ENCODE peak calls at places on chromosomes 12 and 14, in four cellular contexts. R is HepG2, S is K562, I is H1. C is an unnamed sample.

GRCh38 chr12:47082283-47082962 is 2.7 kb upstream of the AMIGO2 start:
- DNase-seq in I (no peak), R (no peak), S (no peak), C (peak; percentile 27)

GRCh38 chr14:78530078-78530477 is 359.9 kb downstream of the NRXN3 start:
- DNase-seq in R (no peak), S (peak; percentile 29), I (peak; percentile 15), C (peak; percentile 11)

GRCh38 chr14:53473480-53473879 is 320.4 kb upstream of the DDHD1 start:
- DNase-seq in S (no peak), I (no peak), R (no peak), C (peak; percentile 5)

GRCh38 chr12:75476076-75476475 is 4.5 kb upstream of the GLIPR1 start:
- DNase-seq in S (no peak), I (no peak), R (no peak), C (no peak)

GRCh38 chr14:22472466-22472865 is 116.6 kb downstream of the DAD1 start:
- DNase-seq in I (no peak), R (no peak), S (no peak), C (no peak)

GRCh38 chr12:114625294-114625851 is 58.6 kb downstream of the TBX3 start:
- DNase-seq in R (peak; percentile 74), I (peak; percentile 43), S (peak; percentile 48), C (peak; percentile 90)

GRCh38 chr14:52917732-52918131 is 33.1 kb downstream of the FERMT2 start:
- DNase-seq in I (no peak), S (no peak), R (no peak), C (no peak)

GRCh38 chr12:133231001-133231400 is 4.7 kb downstream of the ANHX start:
- DNase-seq in R (no peak), I (no peak), S (no peak), C (no peak)

GRCh38 chr14:75566321-75566720 is 12.1 kb upstream of the FLVCR2 start:
- DNase-seq in I (no peak), R (no peak), S (no peak), C (no peak)

GRCh38 chr12:56487448-56488040 is 417 bp downstream of the GLS2 start:
- DNase-seq in R (peak; percentile 32), I (no peak), S (no peak), C (no peak)

GRCh38 chr14:93263416-93263815 is 56.4 kb downstream of the UBR7 start:
- DNase-seq in R (no peak), I (no peak), S (no peak), C (no peak)

GRCh38 chr12:570949-571794 is 92.1 kb downstream of the NINJ2 start:
- DNase-seq in R (peak; percentile 58), I (no peak), S (peak; percentile 42), C (peak; percentile 98)

GRCh38 chr12:93365616-93366015 is 12.1 kb upstream of the NUDT4 start:
- DNase-seq in S (no peak), I (no peak), R (no peak), C (no peak)

GRCh38 chr12:68342966-68343365 is 10.8 kb upstream of the MDM1 start:
- DNase-seq in S (no peak), R (no peak), I (no peak), C (no peak)

GRCh38 chr12:102063066-102063465 is 1.3 kb upstream of the WASHC3 start:
- DNase-seq in S (peak; percentile 34), I (no peak), R (peak; percentile 35), C (no peak)

DNA sequence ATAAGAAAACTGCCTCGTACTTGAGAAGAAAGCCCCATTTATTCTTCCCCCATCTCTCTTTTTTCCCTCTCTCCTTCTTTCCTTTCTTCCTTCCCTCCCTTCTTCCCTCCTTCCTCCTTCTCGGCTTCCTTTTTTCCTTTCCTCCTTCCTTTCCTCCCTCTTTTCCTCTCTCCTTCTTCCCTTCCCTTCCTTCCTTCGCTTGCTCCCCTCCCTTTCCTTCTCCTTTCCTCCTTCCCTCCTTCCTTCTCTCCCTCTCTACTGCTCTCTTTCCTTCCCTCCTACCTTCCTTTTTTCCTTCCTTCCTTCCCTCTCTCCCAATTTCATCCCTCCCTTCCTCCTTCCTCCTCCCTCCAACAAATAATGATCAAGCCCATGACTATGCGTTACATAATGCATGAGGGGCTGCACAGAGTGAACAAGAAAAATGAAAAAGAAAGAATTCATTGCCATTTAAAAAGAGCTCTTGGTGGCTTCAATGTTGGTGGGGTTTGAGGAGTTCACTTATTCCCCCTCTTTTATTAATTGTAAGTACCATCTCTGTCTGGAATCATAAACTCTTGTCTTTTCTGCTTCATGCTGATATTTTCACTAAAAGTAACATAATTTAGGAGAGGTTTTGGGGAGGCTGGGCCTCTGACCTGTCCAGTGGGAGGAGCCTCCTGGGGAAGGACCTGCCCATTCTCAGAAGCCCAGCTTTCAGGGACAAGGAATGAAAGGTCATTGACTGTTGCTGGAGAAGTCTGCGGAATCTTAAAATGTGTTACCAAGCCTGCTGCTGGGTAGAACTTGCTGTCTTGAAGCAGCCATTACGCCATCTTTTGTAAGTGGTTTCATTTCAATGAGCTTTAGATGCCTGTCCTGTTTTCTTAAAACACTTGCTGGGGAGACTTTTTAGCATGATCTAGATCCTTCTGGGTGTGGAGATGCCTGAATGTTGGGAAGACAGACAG is 144.3 kb downstream of the CHST11 start:
- DNase-seq in I (no peak), S (peak; percentile 70), R (no peak), C (no peak)
- TF ChIP-seq RNF2 in I (no peak), S (no peak), R (no peak), C (no peak)

GRCh38 chr14:68785817-68786490 is 6.9 kb downstream of the ZFP36L1 start:
- DNase-seq in R (no peak), I (no peak), S (peak; percentile 60), C (peak; percentile 67)

GRCh38 chr14:68784995-68785816 is 7.7 kb downstream of the ZFP36L1 start:
- DNase-seq in S (no peak), I (no peak), R (no peak), C (peak; percentile 87)

GRCh38 chr14:68782091-68782981 is 10.5 kb downstream of the ZFP36L1 start:
- DNase-seq in S (no peak), R (no peak), I (no peak), C (no peak)

GRCh38 chr14:68783408-68784297 is 9.2 kb downstream of the ZFP36L1 start:
- DNase-seq in R (peak; percentile 94), S (no peak), I (no peak), C (peak; percentile 74)

GRCh38 chr14:68784298-68784910 is 8.5 kb downstream of the ZFP36L1 start:
- DNase-seq in I (no peak), R (peak; percentile 99), S (no peak), C (peak; percentile 97)
- TF ChIP-seq RAD21 in I (no peak), R (peak; percentile 16), S (no peak), C (peak; percentile 68)

GRCh38 chr12:57738661-57739237 is at the start of gene AGAP2:
- DNase-seq in S (no peak), R (no peak), I (no peak), C (no peak)
- TF ChIP-seq RNF2 in S (no peak), R (no peak), I (no peak), C (no peak)

DNA sequence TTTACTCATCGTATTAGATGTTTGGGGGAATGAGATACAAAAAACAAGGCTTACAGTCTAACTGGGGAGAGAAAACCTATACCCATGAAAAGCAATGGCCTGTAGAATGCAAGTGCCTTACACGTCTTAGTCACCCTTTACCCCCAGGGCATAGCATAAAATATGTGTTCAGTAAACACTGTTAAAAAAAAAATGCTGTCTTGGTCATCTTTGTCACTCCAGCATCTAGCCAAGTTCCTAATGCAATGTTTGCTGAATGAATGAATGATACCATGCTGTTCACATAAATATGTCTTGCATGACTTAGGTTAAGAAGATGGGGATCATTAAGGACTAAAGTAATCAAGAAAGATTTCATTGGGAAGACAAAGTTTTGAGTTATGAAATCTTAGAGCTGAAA is 38.5 kb downstream of the PPP2R5E start:
- DNase-seq in I (no peak), S (no peak), R (no peak), C (peak; percentile 52)
- TF ChIP-seq RAD21 in I (no peak), S (no peak), R (no peak), C (peak; percentile 13)

DNA sequence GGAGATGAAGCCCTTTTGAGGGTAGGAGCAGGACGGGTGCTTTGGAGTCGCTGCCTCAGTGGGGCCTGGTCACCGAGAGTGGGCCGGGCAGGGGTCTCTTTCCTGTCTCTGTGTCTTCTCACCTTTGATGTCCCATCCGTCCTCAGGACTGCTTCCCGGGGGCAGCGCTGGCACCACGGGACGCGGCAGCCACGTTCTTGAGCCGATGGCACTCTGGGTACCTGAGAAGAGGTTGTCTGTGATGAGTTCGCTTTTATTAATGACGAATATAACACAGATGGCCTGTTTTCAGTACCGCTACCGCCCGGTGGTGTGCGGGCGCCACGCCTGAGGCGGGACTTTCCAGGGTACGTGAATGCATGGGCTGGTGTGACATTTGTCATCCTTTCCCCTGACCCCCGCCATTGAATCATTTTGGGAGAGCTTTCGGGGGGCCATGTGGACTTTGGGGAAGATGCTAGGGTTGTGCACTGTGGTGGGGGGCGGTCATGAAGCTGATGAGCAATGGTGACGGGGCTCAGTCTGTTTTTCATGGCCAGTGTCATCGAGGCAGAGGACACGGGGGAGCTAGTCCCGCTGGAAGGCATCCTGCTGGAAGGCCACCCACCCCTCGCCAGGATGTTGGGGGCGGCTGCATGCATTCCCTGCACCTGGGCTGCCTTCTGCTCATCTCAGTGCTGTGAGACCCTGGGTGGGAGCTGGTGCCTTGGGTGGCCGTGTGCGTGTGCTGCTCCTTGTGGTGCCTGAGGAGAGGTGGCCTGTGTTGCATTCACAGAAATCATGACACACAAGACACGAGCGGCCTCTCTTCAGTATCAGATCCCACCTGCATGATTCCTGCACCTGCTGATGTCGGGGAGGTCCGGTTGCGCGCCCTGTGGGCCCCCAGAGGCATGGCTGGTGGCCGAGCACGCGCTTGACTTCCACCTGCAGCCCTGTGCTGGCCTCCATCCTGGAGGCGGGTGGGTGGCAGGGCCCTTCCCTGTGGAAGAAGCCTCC is 162.5 kb upstream of the RTL1 start:
- DNase-seq in R (no peak), I (no peak), S (no peak), C (no peak)
- TF ChIP-seq RNF2 in R (no peak), I (no peak), S (no peak), C (no peak)

GRCh38 chr14:45118594-45118993 is 15.7 kb downstream of the FKBP3 start:
- DNase-seq in R (no peak), S (no peak), I (no peak), C (no peak)

GRCh38 chr14:45114327-45114726 is 20.0 kb downstream of the FKBP3 start:
- DNase-seq in R (no peak), I (no peak), S (no peak), C (no peak)

DNA sequence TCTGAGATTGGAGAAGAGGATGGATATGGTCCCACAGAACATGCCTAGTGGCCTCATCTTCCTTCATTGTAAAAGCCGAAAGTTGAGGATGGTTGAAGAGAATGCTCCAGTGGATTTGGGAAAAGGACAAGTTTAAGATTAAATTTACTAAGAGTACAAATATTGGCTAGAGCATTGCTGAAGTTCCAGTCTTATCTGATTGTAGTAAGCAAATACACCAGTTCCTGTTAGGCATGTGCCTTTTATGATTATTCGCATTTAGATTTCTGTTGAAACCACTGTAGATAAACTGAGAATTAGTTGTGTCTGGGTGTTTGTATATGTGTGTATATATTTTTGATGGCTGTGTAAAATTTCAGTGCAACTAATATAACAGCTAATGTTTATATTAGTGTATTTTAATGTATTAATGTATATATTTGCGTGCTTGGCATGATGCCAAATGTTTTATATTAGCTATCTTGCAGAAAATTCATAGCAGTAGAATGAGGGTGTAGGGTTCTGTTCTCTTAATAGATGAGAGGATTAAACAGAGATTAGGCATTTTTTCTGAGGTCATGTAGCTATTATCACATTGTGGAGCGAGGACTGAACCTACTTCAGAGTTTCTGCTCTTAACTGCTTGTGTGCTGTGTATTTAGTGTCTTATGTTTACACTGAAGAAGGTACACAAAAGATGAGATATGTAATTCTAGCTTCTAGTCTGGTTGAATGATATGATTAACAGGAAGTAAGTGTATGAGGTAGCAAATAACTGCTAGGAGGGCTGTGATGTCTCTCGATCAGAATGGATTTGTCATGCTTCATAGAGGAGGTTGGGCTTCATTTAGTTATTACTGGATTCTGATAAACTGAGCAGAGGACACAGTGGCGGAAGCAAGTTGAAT is 21.2 kb downstream of the FKBP3 start:
- DNase-seq in S (no peak), I (no peak), R (peak; percentile 53), C (peak; percentile 77)
- TF ChIP-seq RAD21 in S (no peak), I (no peak), R (no peak), C (no peak)

C was measured in A549.